ENCODE peak calls at places on chromosomes 1 and 21, in ten cellular contexts. L is naive thymus-derived CD8-positive, alpha-beta T cell; R is naive B cell; X is NCI-H1105 treated with DMSO at 0.1 percent for 48 hours; J is cardiac muscle cell; A is progenitor cell of endocrine pancreas; M is GM03348; H is transverse colon; B is NCI-H1092; F is ACHN. G is an unnamed sample.

GRCh38 chr1:34899906-34900305 is 29.5 kb downstream of the DLGAP3 start:
- DNase-seq in J (no peak), M (no peak), A (no peak), R (no peak), L (no peak), F (no peak), X (no peak), H (no peak), B (no peak), G (no peak)

GRCh38 chr1:42462828-42463763 is at the start of gene CCDC30:
- DNase-seq in M (peak), R (peak), L (peak), H (peak), B (peak), F (peak), X (peak), J (peak), A (peak), G (peak)

GRCh38 chr1:14507227-14507626 is 91.3 kb upstream of the KAZN start:
- DNase-seq in R (no peak), X (no peak), J (no peak), A (no peak), M (no peak), F (no peak), L (no peak), B (no peak), H (no peak), G (no peak)

GRCh38 chr1:116018007-116018406 is 41.7 kb downstream of the SLC22A15 start:
- DNase-seq in B (no peak), R (no peak), L (no peak), M (no peak), J (no peak), F (no peak), H (no peak), A (no peak), X (no peak), G (no peak)

GRCh38 chr1:240086726-240087125 is 5.0 kb upstream of the FMN2 start:
- DNase-seq in J (no peak), M (peak), H (no peak), R (no peak), F (no peak), B (no peak), A (no peak), X (no peak), L (no peak), G (no peak)

GRCh38 chr1:111192074-111192473 is 8.4 kb downstream of the DENND2D start:
- DNase-seq in R (no peak), B (no peak), J (no peak), X (no peak), M (no peak), H (no peak), F (no peak), L (no peak), A (no peak), G (no peak)

GRCh38 chr1:27145934-27146354 is 9.0 kb downstream of the SLC9A1 start:
- DNase-seq in F (peak), X (no peak), M (peak), L (no peak), R (no peak), B (no peak), H (no peak), A (no peak), J (no peak), G (no peak)

GRCh38 chr1:7389786-7390603 is 381.1 kb upstream of the VAMP3 start:
- DNase-seq in H (no peak), A (peak), L (no peak), B (no peak), X (no peak), M (no peak), F (no peak), R (no peak), J (no peak), G (no peak)

GRCh38 chr21:32624726-32625125 is 12.5 kb upstream of the CFAP298 start:
- DNase-seq in J (no peak), R (no peak), H (no peak), F (no peak), B (no peak), L (no peak), M (no peak), A (no peak), X (no peak), G (no peak)

G was measured in effector memory CD8-positive, alpha-beta T cell.